ENCODE peak calls at places on chromosomes 2 and 18, in eight cellular contexts. D is NCI-H146, V is caudate nucleus, K is upper lobe of right lung, G is adipocyte, U is AG09309, R is COR-L47, H is HTR-8/SVneo. W is an unnamed sample.
A peak's percentile ranks its signal among the peaks of the same experiment; 100 is the strongest.

GRCh38 chr2:96409543-96410184 is 74.1 kb downstream of the NCAPH start:
- DNase-seq in D (peak; percentile 92), V (no peak), K (no peak), G (no peak), U (no peak), R (peak; percentile 98), H (no peak), W (no peak)

GRCh38 chr18:55433688-55434087 is 154.3 kb downstream of the TCF4 start:
- DNase-seq in D (no peak), V (no peak), K (no peak), G (no peak), U (no peak), R (no peak), H (no peak), W (no peak)

GRCh38 chr2:241862093-241862492 is 3.4 kb upstream of the PDCD1 start:
- DNase-seq in D (no peak), V (no peak), K (no peak), G (no peak), U (no peak), R (no peak), H (no peak), W (no peak)

GRCh38 chr2:116142828-116143227 is 1671.7 kb upstream of the DDX18 start:
- DNase-seq in D (no peak), V (no peak), K (no peak), G (no peak), U (no peak), R (no peak), H (no peak), W (no peak)

GRCh38 chr2:100185516-100185915 is 43.1 kb upstream of the AFF3 start:
- DNase-seq in D (no peak), V (no peak), K (no peak), G (no peak), U (no peak), R (no peak), H (no peak), W (no peak)

GRCh38 chr2:137050949-137051348 is 285.6 kb downstream of the THSD7B start:
- DNase-seq in D (no peak), V (no peak), K (no peak), G (no peak), U (no peak), R (no peak), H (no peak), W (peak; percentile 8)

GRCh38 chr2:27667439-27667838 is 3.8 kb downstream of the SLC4A1AP start:
- DNase-seq in D (no peak), V (no peak), K (no peak), G (no peak), U (no peak), R (no peak), H (no peak), W (peak; percentile 26)

GRCh38 chr2:127940641-127941040 is 54.9 kb upstream of the AMMECR1L start:
- DNase-seq in D (no peak), V (no peak), K (no peak), G (no peak), U (no peak), R (no peak), H (no peak), W (no peak)

GRCh38 chr2:230664128-230664527 is 48.5 kb upstream of the CAB39 start:
- DNase-seq in D (no peak), V (no peak), K (no peak), G (peak; percentile 30), U (no peak), R (no peak), H (no peak), W (no peak)

GRCh38 chr2:162185833-162186232 is 33.8 kb upstream of the GCG start:
- DNase-seq in D (no peak), V (no peak), K (no peak), G (no peak), U (no peak), R (no peak), H (no peak), W (no peak)

GRCh38 chr2:121689356-121689755 is 40.1 kb upstream of the CLASP1 start:
- DNase-seq in D (peak; percentile 99), V (no peak), K (no peak), G (peak; percentile 52), U (no peak), R (peak; percentile 92), H (peak; percentile 54), W (no peak)

GRCh38 chr2:138492160-138492559 is 9.4 kb upstream of the SPOPL start:
- DNase-seq in D (no peak), V (no peak), K (no peak), G (no peak), U (no peak), R (no peak), H (no peak), W (no peak)

GRCh38 chr2:80102026-80102425 is 202.5 kb downstream of the LRRTM1 start:
- DNase-seq in D (no peak), V (no peak), K (no peak), G (peak; percentile 59), U (peak; percentile 55), R (no peak), H (no peak), W (no peak)

GRCh38 chr2:162677476-162677875 is 161.1 kb downstream of the KCNH7 start:
- DNase-seq in D (no peak), V (no peak), K (no peak), G (peak; percentile 7), U (no peak), R (no peak), H (no peak), W (no peak)

GRCh38 chr2:85089464-85090072 is 43.6 kb upstream of the TCF7L1 start:
- DNase-seq in D (no peak), V (no peak), K (no peak), G (no peak), U (no peak), R (no peak), H (no peak), W (no peak)

GRCh38 chr18:35355140-35355618 is 11.0 kb upstream of the ZNF24 start:
- DNase-seq in D (peak; percentile 89), V (peak; percentile 23), K (peak; percentile 67), G (peak; percentile 90), U (no peak), R (peak; percentile 50), H (peak; percentile 41), W (peak; percentile 85)

GRCh38 chr2:32399221-32399620 is 42.4 kb downstream of the BIRC6 start:
- DNase-seq in D (no peak), V (no peak), K (no peak), G (no peak), U (no peak), R (no peak), H (no peak), W (no peak)

GRCh38 chr2:62196278-62196901 is 475 bp downstream of the B3GNT2 start:
- DNase-seq in D (peak; percentile 74), V (no peak), K (peak; percentile 88), G (peak; percentile 52), U (no peak), R (peak; percentile 41), H (peak; percentile 39), W (no peak)

GRCh38 chr2:222891890-222892289 is 31.1 kb downstream of the ACSL3 start:
- DNase-seq in D (no peak), V (no peak), K (no peak), G (no peak), U (no peak), R (no peak), H (no peak), W (no peak)

GRCh38 chr2:158487419-158487818 is 30.7 kb downstream of the PKP4 start:
- DNase-seq in D (no peak), V (no peak), K (no peak), G (peak; percentile 75), U (no peak), R (no peak), H (no peak), W (no peak)

GRCh38 chr2:143581134-143581533 is 451.9 kb downstream of the ARHGAP15 start:
- DNase-seq in D (no peak), V (no peak), K (no peak), G (no peak), U (no peak), R (no peak), H (no peak), W (no peak)

GRCh38 chr2:71530246-71530986 is 77.1 kb downstream of the DYSF start:
- DNase-seq in D (peak; percentile 40), V (no peak), K (peak; percentile 34), G (peak; percentile 76), U (no peak), R (peak; percentile 9), H (peak; percentile 67), W (peak; percentile 41)

GRCh38 chr18:48826806-48827205 is 124.0 kb downstream of the SMAD7 start:
- DNase-seq in D (no peak), V (no peak), K (peak; percentile 45), G (no peak), U (no peak), R (no peak), H (no peak), W (no peak)

GRCh38 chr2:127270663-127271062 is 23.3 kb downstream of the ERCC3 start:
- DNase-seq in D (no peak), V (no peak), K (no peak), G (no peak), U (no peak), R (no peak), H (no peak), W (no peak)

GRCh38 chr18:2656237-2657042 is 914 bp downstream of the SMCHD1 start:
- DNase-seq in D (peak; percentile 76), V (no peak), K (peak; percentile 81), G (peak; percentile 74), U (no peak), R (peak; percentile 46), H (no peak), W (peak; percentile 67)

GRCh38 chr2:187497858-187498463 is 49.9 kb upstream of the CALCRL start:
- DNase-seq in D (peak; percentile 3), V (no peak), K (no peak), G (peak; percentile 73), U (no peak), R (no peak), H (no peak), W (peak; percentile 36)

GRCh38 chr2:68693947-68694346 is 40.7 kb upstream of the ARHGAP25 start:
- DNase-seq in D (peak; percentile 87), V (no peak), K (no peak), G (no peak), U (no peak), R (peak; percentile 2), H (no peak), W (no peak)

GRCh38 chr2:181626671-181627070 is 30.2 kb downstream of the CERKL start:
- DNase-seq in D (no peak), V (no peak), K (no peak), G (no peak), U (no peak), R (no peak), H (no peak), W (no peak)

GRCh38 chr2:20401495-20401855 is 45.4 kb upstream of the RHOB start:
- DNase-seq in D (no peak), V (no peak), K (no peak), G (no peak), U (no peak), R (no peak), H (no peak), W (no peak)

GRCh38 chr2:233814063-233814435 is 35.9 kb downstream of the MROH2A start:
- DNase-seq in D (no peak), V (no peak), K (no peak), G (peak; percentile 6), U (no peak), R (no peak), H (no peak), W (no peak)

GRCh38 chr2:237345891-237346640 is 67.9 kb downstream of the COL6A3 start:
- DNase-seq in D (no peak), V (no peak), K (no peak), G (no peak), U (no peak), R (no peak), H (no peak), W (no peak)

GRCh38 chr2:47599171-47599570 is 183.8 kb upstream of the MSH6 start:
- DNase-seq in D (no peak), V (no peak), K (no peak), G (no peak), U (no peak), R (no peak), H (no peak), W (no peak)

GRCh38 chr2:169362346-169363026 is at the start of gene LRP2:
- DNase-seq in D (peak; percentile 0), V (no peak), K (peak; percentile 74), G (peak; percentile 19), U (no peak), R (no peak), H (no peak), W (no peak)

GRCh38 chr18:31197676-31198075 is 35.0 kb upstream of the DSC1 start:
- DNase-seq in D (no peak), V (no peak), K (no peak), G (no peak), U (no peak), R (peak; percentile 66), H (no peak), W (no peak)